ENCODE peak calls at places on chromosomes 11 and 22, in four cellular contexts. H, Z, M and D are unnamed samples.

GRCh38 chr11:22508691-22509090 is 116.9 kb downstream of the FANCF start:
- DNase-seq in M (no peak), H (no peak), Z (no peak), D (no peak)

GRCh38 chr11:19259487-19260345 is 19.0 kb upstream of the E2F8 start:
- DNase-seq in H (peak; percentile 83), M (peak; percentile 73), Z (peak; percentile 40), D (peak; percentile 54)

GRCh38 chr11:36622431-36623136 is 24.5 kb upstream of the RAG2 start:
- DNase-seq in M (peak; percentile 7), Z (peak; percentile 4), H (no peak), D (peak; percentile 36)

GRCh38 chr22:42645341-42645937 is 3.8 kb downstream of the CYB5R3 start:
- DNase-seq in M (no peak), Z (no peak), H (no peak), D (no peak)

GRCh38 chr11:120424970-120425332 is 86.6 kb upstream of the GRIK4 start:
- DNase-seq in Z (no peak), M (no peak), H (no peak), D (no peak)

GRCh38 chr11:1403721-1404460 is 14.2 kb downstream of the BRSK2 start:
- DNase-seq in H (no peak), Z (no peak), M (no peak), D (no peak)

GRCh38 chr11:36162909-36163434 is 126.3 kb downstream of the COMMD9 start:
- DNase-seq in M (no peak), H (no peak), Z (no peak), D (no peak)

GRCh38 chr11:61626580-61627380 is 45.9 kb upstream of the SYT7 start:
- DNase-seq in M (no peak), Z (no peak), H (peak; percentile 71), D (peak; percentile 36)

GRCh38 chr11:5004429-5005274 is 10.0 kb downstream of the OR51L1 start:
- DNase-seq in Z (peak; percentile 5), M (peak; percentile 29), H (peak; percentile 70), D (peak; percentile 61)

GRCh38 chr11:103433380-103433779 is 324.2 kb downstream of the DYNC2H1 start:
- DNase-seq in H (no peak), Z (no peak), M (no peak), D (peak; percentile 94)

GRCh38 chr22:49724030-49724892 is 103.4 kb downstream of the BRD1 start:
- DNase-seq in H (peak; percentile 70), Z (no peak), M (peak; percentile 35), D (no peak)

GRCh38 chr22:36757608-36758220 is 18.2 kb downstream of the IFT27 start:
- DNase-seq in Z (peak; percentile 44), H (peak; percentile 92), M (peak; percentile 69), D (peak; percentile 70)

GRCh38 chr11:71371674-71372069 is 76.5 kb downstream of the DHCR7 start:
- DNase-seq in M (no peak), Z (no peak), H (no peak), D (no peak)

GRCh38 chr11:126963115-126963514 is 37.5 kb downstream of the KIRREL3 start:
- DNase-seq in H (no peak), M (no peak), Z (no peak), D (no peak)

GRCh38 chr11:122099345-122100045 is 16.5 kb downstream of the BLID start:
- DNase-seq in Z (no peak), M (no peak), H (no peak), D (peak; percentile 71)

GRCh38 chr11:10309163-10310093 is 4.6 kb downstream of the ADM start:
- DNase-seq in Z (peak; percentile 80), H (no peak), M (peak; percentile 41), D (peak; percentile 92)

GRCh38 chr11:66933508-66933907 is 24.7 kb downstream of the PC start:
- DNase-seq in M (no peak), Z (no peak), H (no peak), D (no peak)

GRCh38 chr11:69965821-69966582 is 112.1 kb upstream of the ANO1 start:
- DNase-seq in Z (no peak), M (no peak), H (no peak), D (no peak)

GRCh38 chr11:6557063-6557462 is 46.4 kb downstream of the RRP8 start:
- DNase-seq in Z (no peak), M (no peak), H (no peak), D (no peak)

GRCh38 chr11:26244207-26244606 is 87.7 kb upstream of the ANO3 start:
- DNase-seq in Z (no peak), H (no peak), M (no peak), D (peak; percentile 32)

GRCh38 chr22:20178075-20178921 is 27.4 kb upstream of the CCDC188 start:
- DNase-seq in H (no peak), M (no peak), Z (no peak), D (no peak)

GRCh38 chr22:17566776-17567175 is 3.5 kb downstream of the SLC25A18 start:
- DNase-seq in Z (no peak), H (no peak), M (no peak), D (no peak)

GRCh38 chr22:19607198-19608113 is 83.2 kb upstream of the CLDN5 start:
- DNase-seq in H (peak; percentile 55), Z (no peak), M (no peak), D (peak; percentile 8)

GRCh38 chr22:46391486-46392136 is 56.1 kb downstream of the TRMU start:
- DNase-seq in H (no peak), Z (no peak), M (no peak), D (no peak)

GRCh38 chr22:43860126-43860525 is 2.2 kb downstream of the SULT4A1 start:
- DNase-seq in H (no peak), M (no peak), Z (no peak), D (no peak)

GRCh38 chr11:11036185-11037161 is 178.6 kb upstream of the ZBED5 start:
- DNase-seq in H (no peak), Z (peak; percentile 31), M (peak; percentile 42), D (peak; percentile 66)

GRCh38 chr11:96755752-96756151 is 365.9 kb downstream of the JRKL start:
- DNase-seq in H (no peak), M (no peak), Z (no peak), D (no peak)

GRCh38 chr11:606245-606644 is 9.5 kb downstream of the IRF7 start:
- DNase-seq in Z (no peak), H (no peak), M (no peak), D (no peak)

GRCh38 chr11:72039108-72039850 is 40.6 kb downstream of the IL18BP start:
- DNase-seq in H (no peak), Z (no peak), M (no peak), D (peak; percentile 60)

GRCh38 chr22:45420011-45420410 is 6.5 kb downstream of the RIBC2 start:
- DNase-seq in H (peak; percentile 30), Z (no peak), M (no peak), D (no peak)

GRCh38 chr11:92224394-92225205 is at the start of gene FAT3:
- DNase-seq in Z (peak; percentile 37), M (no peak), H (peak; percentile 77), D (peak; percentile 41)

GRCh38 chr11:121067912-121068652 is 33.0 kb upstream of the TECTA start:
- DNase-seq in M (no peak), Z (no peak), H (no peak), D (no peak)

GRCh38 chr11:15878756-15879155 is 477.6 kb downstream of the SOX6 start:
- DNase-seq in M (no peak), Z (no peak), H (no peak), D (no peak)

GRCh38 chr11:15875934-15876333 is 480.4 kb downstream of the SOX6 start:
- DNase-seq in H (no peak), Z (no peak), M (no peak), D (no peak)

GRCh38 chr11:15873501-15873900 is 482.8 kb downstream of the SOX6 start:
- DNase-seq in Z (no peak), H (no peak), M (no peak), D (no peak)

GRCh38 chr11:15874699-15875098 is 481.6 kb downstream of the SOX6 start:
- DNase-seq in M (no peak), H (no peak), Z (no peak), D (no peak)

DNA sequence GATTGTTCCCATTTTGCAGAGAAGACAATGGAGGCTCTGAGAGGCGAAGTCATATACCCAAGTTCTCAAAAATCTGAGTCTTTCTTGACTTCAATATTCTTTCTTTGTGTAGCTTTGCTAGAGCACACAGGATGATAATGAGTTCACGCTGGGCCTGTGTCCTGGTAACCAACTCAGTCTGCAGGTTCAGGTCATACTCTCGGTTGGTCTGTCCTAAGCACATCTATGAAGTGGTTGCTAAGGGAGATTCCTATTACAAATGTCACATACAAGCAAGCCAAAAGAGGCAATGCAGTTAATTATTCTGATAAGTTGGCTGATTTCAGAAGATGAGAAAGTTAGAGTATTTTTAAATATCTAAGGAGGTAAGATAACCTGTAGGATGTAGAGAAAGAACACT is 481.0 kb downstream of the SOX6 start:
- DNase-seq in Z (no peak), M (no peak), H (no peak), D (no peak)
- H3K4me2 ChIP-seq in Z (no peak overlapping the region), M (no peak overlapping the region), H (no peak overlapping the region), D (no peak overlapping the region)

GRCh38 chr22:30009478-30009877 is 70.8 kb upstream of the HORMAD2 start:
- DNase-seq in M (no peak), Z (no peak), H (no peak), D (no peak)
- TF ChIP-seq RFX5 in M (no peak), Z (no peak), H (no peak), D (no peak)

GRCh38 chr11:85040166-85040565 is 587.0 kb downstream of the DLG2 start:
- DNase-seq in H (no peak), M (no peak), Z (no peak), D (peak; percentile 40)

DNA sequence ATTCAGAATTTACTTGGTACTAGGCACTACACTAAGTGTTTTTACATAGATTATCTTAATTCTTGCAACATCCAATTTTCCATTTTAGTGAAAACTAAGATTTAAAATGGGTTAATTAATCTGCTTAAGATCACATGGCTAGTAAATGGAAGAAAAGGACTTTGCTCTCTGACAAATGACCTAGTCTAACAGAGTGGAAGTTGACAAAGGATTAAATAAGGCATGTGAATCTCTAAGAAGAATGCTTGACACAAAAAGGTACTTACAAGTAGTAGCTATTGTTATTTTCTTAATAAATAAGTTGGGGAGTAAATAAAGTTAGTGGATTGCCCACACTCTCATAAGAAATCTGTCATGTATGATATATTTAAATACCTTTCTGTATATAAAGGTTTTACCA is 584.8 kb downstream of the DLG2 start:
- DNase-seq in M (no peak), H (no peak), Z (no peak), D (no peak)
- H3K4me2 ChIP-seq in M (no peak overlapping the region), H (no peak overlapping the region), Z (no peak overlapping the region), D (no peak overlapping the region)

GRCh38 chr11:134024420-134025085 is 44.3 kb upstream of the JAM3 start:
- DNase-seq in H (no peak), M (no peak), Z (no peak), D (peak; percentile 36)
- TF ChIP-seq RFX5 in H (no peak), M (no peak), Z (no peak), D (no peak)

GRCh38 chr11:118694185-118694584 is 14.7 kb upstream of the TREH start:
- DNase-seq in Z (no peak), M (no peak), H (no peak), D (no peak)

GRCh38 chr11:118694771-118695170 is 15.3 kb upstream of the TREH start:
- DNase-seq in H (no peak), M (no peak), Z (no peak), D (no peak)

GRCh38 chr11:118689852-118690552 is 10.6 kb upstream of the TREH start:
- DNase-seq in M (peak; percentile 96), H (peak; percentile 99), Z (peak; percentile 79), D (peak; percentile 73)

GRCh38 chr11:118690553-118691304 is 11.3 kb upstream of the TREH start:
- DNase-seq in M (no peak), H (no peak), Z (no peak), D (no peak)

GRCh38 chr11:118691926-118692830 is 12.7 kb upstream of the TREH start:
- DNase-seq in H (no peak), Z (no peak), M (no peak), D (peak; percentile 67)
- H3K4me2 ChIP-seq in H (no peak overlapping the region), Z (no peak overlapping the region), M (no peak overlapping the region), D (no peak overlapping the region)